ENCODE peak calls at places on chromosome 2, in ten cellular contexts. E, H, X, R, W, D, N, K, O and M are unnamed samples.

GRCh38 chr2:96601382-96602292 is 36.5 kb downstream of the KANSL3 start:
- DNase-seq in N (no peak), H (peak; percentile 32), R (no peak), X (no peak), D (no peak), O (no peak), E (no peak), W (no peak), K (no peak), M (no peak)

GRCh38 chr2:68710336-68710735 is 24.3 kb upstream of the ARHGAP25 start:
- DNase-seq in W (no peak), D (no peak), H (no peak), O (no peak), N (no peak), K (no peak), E (no peak), X (no peak), R (no peak), M (no peak)

GRCh38 chr2:96950391-96951124 is 35.8 kb downstream of the FAM178B start:
- DNase-seq in R (no peak), D (no peak), K (no peak), W (no peak), X (no peak), O (no peak), N (no peak), H (no peak), E (no peak), M (no peak)

GRCh38 chr2:105814291-105814940 is 69.7 kb downstream of the NCK2 start:
- DNase-seq in D (no peak), W (no peak), K (no peak), E (no peak), R (no peak), H (no peak), N (no peak), O (no peak), X (no peak), M (no peak)

GRCh38 chr2:219178377-219179175 is 501 bp downstream of the RETREG2 start:
- DNase-seq in N (no peak), E (no peak), D (peak; percentile 40), W (peak; percentile 13), R (no peak), K (peak; percentile 40), H (peak; percentile 93), O (peak; percentile 69), X (peak; percentile 35), M (peak; percentile 73)

GRCh38 chr2:155456222-155456621 is 757.7 kb downstream of the KCNJ3 start:
- DNase-seq in R (no peak), E (no peak), K (no peak), O (no peak), H (no peak), W (no peak), N (no peak), D (no peak), X (no peak), M (no peak)

GRCh38 chr2:51969349-51969748 is 937.4 kb upstream of the NRXN1 start:
- DNase-seq in K (no peak), O (no peak), E (no peak), X (no peak), D (no peak), W (no peak), R (no peak), H (no peak), N (no peak), M (no peak)

GRCh38 chr2:20433946-20434553 is 12.8 kb upstream of the RHOB start:
- DNase-seq in N (no peak), D (no peak), O (no peak), R (no peak), E (no peak), K (no peak), W (no peak), H (no peak), X (no peak), M (peak; percentile 55)

GRCh38 chr2:111024496-111024895 is 96.2 kb upstream of the BCL2L11 start:
- DNase-seq in H (no peak), W (no peak), D (peak; percentile 18), K (no peak), R (no peak), O (no peak), X (no peak), N (no peak), E (no peak), M (no peak)

GRCh38 chr2:62856228-62857040 is 150.9 kb downstream of the EHBP1 start:
- DNase-seq in N (no peak), W (no peak), K (no peak), R (no peak), H (no peak), X (no peak), E (no peak), O (no peak), D (no peak), M (no peak)

GRCh38 chr2:99648115-99648850 is 158.5 kb upstream of the REV1 start:
- DNase-seq in O (no peak), N (no peak), D (no peak), W (no peak), X (no peak), H (no peak), K (peak; percentile 20), R (no peak), E (peak; percentile 19), M (peak; percentile 71)

GRCh38 chr2:172248381-172249173 is 145.9 kb upstream of the DLX2 start:
- DNase-seq in K (no peak), O (no peak), R (no peak), D (no peak), N (no peak), X (no peak), H (no peak), W (no peak), E (no peak), M (no peak)

GRCh38 chr2:9760911-9761228 is 82.4 kb upstream of the TAF1B start:
- DNase-seq in R (no peak), O (no peak), H (no peak), N (no peak), D (peak; percentile 82), W (no peak), X (no peak), K (no peak), E (no peak), M (no peak)

GRCh38 chr2:18473241-18473841 is 87.1 kb downstream of the RDH14 start:
- DNase-seq in O (peak; percentile 13), X (no peak), W (no peak), R (peak; percentile 94), N (peak; percentile 52), D (no peak), K (no peak), E (peak; percentile 11), H (no peak), M (no peak)

GRCh38 chr2:101882948-101883347 is 108.8 kb upstream of the IL1R2 start:
- DNase-seq in X (no peak), W (no peak), N (no peak), E (no peak), H (no peak), R (no peak), O (no peak), K (no peak), D (no peak), M (no peak)

GRCh38 chr2:96869824-96870630 is at the start of gene SEMA4C:
- DNase-seq in O (no peak), X (peak; percentile 67), W (peak; percentile 53), N (no peak), R (no peak), K (peak; percentile 80), D (peak; percentile 53), E (no peak), H (peak; percentile 94), M (peak; percentile 85)

GRCh38 chr2:36246320-36246990 is 109.1 kb upstream of the CRIM1 start:
- DNase-seq in D (peak; percentile 48), X (peak; percentile 78), N (no peak), K (no peak), O (no peak), H (no peak), W (no peak), R (no peak), E (no peak), M (no peak)

GRCh38 chr2:66489433-66489832 is 54.5 kb downstream of the MEIS1 start:
- DNase-seq in E (no peak), D (no peak), X (no peak), O (no peak), H (no peak), W (no peak), R (no peak), N (no peak), K (no peak), M (no peak)

GRCh38 chr2:98088261-98088660 is 1.3 kb downstream of the VWA3B start:
- DNase-seq in H (no peak), R (no peak), O (no peak), K (no peak), W (no peak), D (peak; percentile 74), N (no peak), E (no peak), X (no peak), M (no peak)

GRCh38 chr2:120520454-120520853 is 174.5 kb downstream of the INHBB start:
- DNase-seq in D (no peak), K (no peak), N (no peak), X (no peak), W (no peak), H (no peak), E (no peak), R (no peak), O (no peak), M (no peak)

GRCh38 chr2:222796413-222797103 is 64.3 kb upstream of the ACSL3 start:
- DNase-seq in W (no peak), O (no peak), N (no peak), K (peak; percentile 10), X (no peak), E (no peak), D (no peak), R (peak; percentile 74), H (no peak), M (no peak)

GRCh38 chr2:195202163-195202845 is 454.7 kb upstream of the SLC39A10 start:
- DNase-seq in W (peak; percentile 2), O (no peak), E (no peak), N (no peak), K (no peak), D (no peak), R (peak; percentile 1), H (no peak), X (no peak), M (no peak)

GRCh38 chr2:6352906-6353515 is 512.7 kb downstream of the CMPK2 start:
- DNase-seq in E (no peak), D (no peak), H (peak; percentile 35), W (no peak), O (peak; percentile 79), N (no peak), X (no peak), K (peak; percentile 50), R (peak; percentile 12), M (no peak)

GRCh38 chr2:107469437-107469995 is 357.2 kb upstream of the RGPD4 start:
- DNase-seq in R (no peak), K (no peak), W (no peak), H (peak; percentile 61), X (no peak), E (no peak), D (no peak), O (no peak), N (no peak), M (no peak)

GRCh38 chr2:130728549-130729310 is at the start of gene GPR148:
- DNase-seq in N (no peak), K (no peak), E (no peak), X (peak; percentile 12), O (no peak), D (no peak), R (no peak), W (no peak), H (no peak), M (no peak)

GRCh38 chr2:23380562-23381065 is 4.4 kb upstream of the KLHL29 start:
- DNase-seq in X (no peak), E (no peak), H (no peak), D (peak; percentile 49), W (peak; percentile 31), O (no peak), N (no peak), K (no peak), R (no peak), M (no peak)